ENCODE peak calls at places on chromosomes 5 and 9, in nine cellular contexts. V is stomach, T is suprapubic skin, G is sigmoid colon, P is breast epithelium, R is HCT116, A is transverse colon, F is esophagus muscularis mucosa, W is K562. H is an unnamed sample.

GRCh38 chr5:169933624-169934023 is 46.7 kb downstream of the INSYN2B start:
- DNase-seq in V (no peak), T (no peak), G (no peak), P (no peak), R (no peak), A (no peak), F (no peak), W (no peak), H (peak; percentile 31)

GRCh38 chr9:88641471-88642240 is 106.7 kb downstream of the NXNL2 start:
- DNase-seq in V (no peak), T (no peak), G (no peak), P (no peak), R (no peak), A (no peak), F (no peak), W (no peak), H (no peak)

GRCh38 chr9:34151398-34151797 is 24.9 kb upstream of the DCAF12 start:
- DNase-seq in V (no peak), T (no peak), G (no peak), P (no peak), R (no peak), A (no peak), F (no peak), W (peak; percentile 37), H (no peak)

GRCh38 chr5:72499090-72499489 is 8.1 kb downstream of the ZNF366 start:
- DNase-seq in V (no peak), T (no peak), G (no peak), P (no peak), R (no peak), A (no peak), F (peak; percentile 90), W (no peak), H (no peak)

GRCh38 chr9:70683841-70684240 is 269.4 kb upstream of the KLF9 start:
- DNase-seq in V (no peak), T (no peak), G (no peak), P (no peak), R (no peak), A (no peak), F (no peak), W (no peak), H (no peak)

GRCh38 chr5:161432798-161433197 is 113.7 kb downstream of the GABRB2 start:
- DNase-seq in V (no peak), T (no peak), G (no peak), P (no peak), R (no peak), A (no peak), F (no peak), W (no peak), H (no peak)

GRCh38 chr9:112939418-112939817 is 48.7 kb upstream of the SLC46A2 start:
- DNase-seq in V (no peak), T (no peak), G (no peak), P (no peak), R (no peak), A (no peak), F (no peak), W (no peak), H (no peak)

GRCh38 chr9:105976257-105976656 is 281.9 kb downstream of the TMEM38B start:
- DNase-seq in V (no peak), T (no peak), G (no peak), P (no peak), R (no peak), A (no peak), F (peak; percentile 62), W (no peak), H (no peak)

GRCh38 chr5:115549154-115549553 is 4.6 kb upstream of the FEM1C start:
- DNase-seq in V (no peak), T (no peak), G (no peak), P (no peak), R (peak; percentile 22), A (no peak), F (no peak), W (no peak), H (no peak)

GRCh38 chr5:177457239-177458121 is 10.9 kb downstream of the PRR7 start:
- DNase-seq in V (peak; percentile 77), T (no peak), G (peak; percentile 93), P (no peak), R (peak; percentile 97), A (peak; percentile 76), F (no peak), W (peak; percentile 92), H (peak; percentile 63)

GRCh38 chr9:136494531-136495215 is 11.8 kb upstream of the SEC16A start:
- DNase-seq in V (no peak), T (no peak), G (no peak), P (no peak), R (no peak), A (no peak), F (no peak), W (no peak), H (no peak)

GRCh38 chr5:114402206-114402605 is 40.3 kb downstream of the KCNN2 start:
- DNase-seq in V (no peak), T (no peak), G (no peak), P (no peak), R (no peak), A (no peak), F (no peak), W (no peak), H (no peak)

GRCh38 chr5:76819851-76820280 is 1.0 kb downstream of the F2RL1 start:
- DNase-seq in V (peak; percentile 56), T (no peak), G (no peak), P (no peak), R (no peak), A (peak; percentile 28), F (no peak), W (no peak), H (peak; percentile 6)

GRCh38 chr9:87537625-87538024 is 40.0 kb downstream of the DAPK1 start:
- DNase-seq in V (no peak), T (no peak), G (no peak), P (no peak), R (no peak), A (no peak), F (peak; percentile 50), W (no peak), H (no peak)
- TF ChIP-seq POLR2AphosphoS5 in V (no peak), T (no peak), G (no peak), P (no peak), R (no peak), A (no peak), F (no peak), W (no peak), H (no peak)

DNA sequence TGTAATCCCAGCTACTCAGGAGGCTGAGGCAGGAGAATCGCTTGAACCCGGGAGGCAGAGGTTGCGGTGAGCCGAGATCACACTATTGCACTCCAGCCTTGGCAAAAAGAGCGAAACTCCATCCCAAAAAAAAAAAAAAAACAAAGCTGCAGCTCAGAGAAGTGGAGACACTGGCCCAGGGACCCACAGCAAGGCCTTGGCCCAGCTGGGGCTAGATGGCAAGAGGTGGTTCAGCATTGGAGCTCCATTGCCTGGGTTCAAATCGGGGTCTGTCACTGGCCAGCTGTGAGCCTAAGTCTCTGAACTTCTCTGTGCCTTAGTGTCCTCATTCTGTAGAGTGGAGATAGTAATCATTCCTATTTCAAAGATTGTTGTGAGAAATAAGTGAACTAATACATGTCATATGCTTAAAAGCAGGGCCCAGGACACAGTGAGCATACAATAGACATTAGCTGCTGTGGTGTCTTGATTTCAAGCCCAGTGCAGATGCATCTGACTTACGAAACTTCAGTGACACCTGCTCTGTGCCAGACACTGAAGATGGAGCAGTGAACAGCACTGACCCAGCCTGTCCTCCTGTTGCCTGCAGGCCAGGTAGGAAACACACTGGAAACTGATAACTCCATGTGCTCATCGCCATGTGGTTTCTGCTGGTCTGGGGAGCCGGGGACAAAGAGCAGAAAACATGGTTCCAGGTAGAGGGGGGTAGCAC is 127.7 kb downstream of the C9orf50 start:
- DNase-seq in V (no peak), T (no peak), G (no peak), P (no peak), R (no peak), A (no peak), F (no peak), W (no peak), H (no peak)
- TF ChIP-seq POLR2A in V (no peak), T (no peak), G (no peak), P (no peak), R (no peak), A (no peak), F (no peak), W (no peak), H (no peak)

GRCh38 chr5:29370248-29370647 is 1823.2 kb upstream of the CDH6 start:
- DNase-seq in V (no peak), T (no peak), G (no peak), P (no peak), R (no peak), A (no peak), F (no peak), W (no peak), H (no peak)

DNA sequence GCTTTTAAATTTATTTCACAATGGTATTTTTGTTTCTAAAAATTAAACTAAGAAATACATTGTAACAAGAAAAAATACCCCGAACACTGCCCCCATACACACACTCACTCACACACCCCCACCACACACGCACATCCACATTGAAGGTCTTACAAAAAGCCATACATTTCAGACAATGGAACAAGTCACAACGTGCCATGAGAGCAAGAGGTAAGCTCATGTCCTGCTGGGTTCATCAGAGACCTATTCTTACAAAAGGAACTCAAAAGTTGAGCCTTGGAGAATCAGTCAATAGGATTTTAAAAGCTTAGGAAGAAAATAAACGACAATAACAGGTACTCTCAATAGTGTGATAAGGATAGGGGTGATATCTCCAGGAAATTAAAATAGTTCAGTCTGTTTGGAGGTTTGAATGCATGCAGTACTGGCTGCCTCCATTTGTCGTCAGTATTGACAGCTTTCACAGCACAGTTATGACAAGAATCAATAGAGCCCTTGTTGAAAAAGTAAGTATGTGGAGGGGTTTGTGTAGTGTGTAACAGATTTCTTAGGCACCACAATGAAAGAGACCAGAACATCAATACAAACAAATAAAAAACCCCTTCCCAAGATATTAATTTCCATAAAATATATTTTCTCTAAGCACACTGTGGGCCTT is 1826.2 kb upstream of the CDH6 start:
- DNase-seq in V (no peak), T (no peak), G (no peak), P (no peak), R (no peak), A (no peak), F (no peak), W (no peak), H (no peak)
- TF ChIP-seq CTCF in V (no peak), T (no peak), G (no peak), P (no peak), R (no peak), A (no peak), F (no peak), W (peak; percentile 5), H (no peak)

GRCh38 chr9:127555830-127556820 is 56.0 kb upstream of the STXBP1 start:
- DNase-seq in V (peak; percentile 70), T (peak; percentile 93), G (peak; percentile 89), P (peak; percentile 88), R (peak; percentile 80), A (peak; percentile 75), F (no peak), W (peak; percentile 65), H (peak; percentile 77)
- TF ChIP-seq POLR2AphosphoS5 in V (peak; percentile 54), T (peak; percentile 88), G (no peak), P (peak; percentile 68), R (peak; percentile 68), A (peak; percentile 69), F (peak; percentile 58), W (peak; percentile 28), H (peak; percentile 76)